ENCODE peak calls at places on chromosomes 5 and 9, in six cellular contexts. One of them, this sample, is unnamed.

GRCh38 chr5:103223031-103223955 is 35.3 kb upstream of the MACIR start:
- DNase-seq in skeletal muscle cell: no peak
- DNase-seq in T47D: no peak
- DNase-seq in mucosa of descending colon: no peak
- DNase-seq in CD8-positive, alpha-beta T cell: no peak
- DNase-seq in left lung: peak
- DNase-seq in this sample: peak

GRCh38 chr5:21919417-21920022 is 933.6 kb downstream of the CDH12 start:
- DNase-seq in skeletal muscle cell: peak
- DNase-seq in T47D: peak
- DNase-seq in mucosa of descending colon: no peak
- DNase-seq in CD8-positive, alpha-beta T cell: no peak
- DNase-seq in left lung: no peak
- DNase-seq in this sample: no peak

GRCh38 chr5:98458004-98458403 is 315.5 kb upstream of the RGMB start:
- DNase-seq in skeletal muscle cell: peak
- DNase-seq in T47D: no peak
- DNase-seq in mucosa of descending colon: no peak
- DNase-seq in CD8-positive, alpha-beta T cell: no peak
- DNase-seq in left lung: no peak
- DNase-seq in this sample: no peak

GRCh38 chr9:137960496-137960895 is 82.9 kb downstream of the CACNA1B start:
- DNase-seq in skeletal muscle cell: no peak
- DNase-seq in T47D: peak
- DNase-seq in mucosa of descending colon: no peak
- DNase-seq in CD8-positive, alpha-beta T cell: no peak
- DNase-seq in left lung: no peak
- DNase-seq in this sample: no peak

GRCh38 chr5:56515011-56515410 is 281.9 kb upstream of the ANKRD55 start:
- DNase-seq in skeletal muscle cell: no peak
- DNase-seq in T47D: no peak
- DNase-seq in mucosa of descending colon: no peak
- DNase-seq in CD8-positive, alpha-beta T cell: no peak
- DNase-seq in left lung: no peak
- DNase-seq in this sample: no peak

GRCh38 chr9:129241725-129242124 is 63.7 kb upstream of the IER5L start:
- DNase-seq in skeletal muscle cell: no peak
- DNase-seq in T47D: no peak
- DNase-seq in mucosa of descending colon: peak
- DNase-seq in CD8-positive, alpha-beta T cell: no peak
- DNase-seq in left lung: no peak
- DNase-seq in this sample: peak

GRCh38 chr9:351916-352315 is 137.3 kb downstream of the DOCK8 start:
- DNase-seq in skeletal muscle cell: no peak
- DNase-seq in T47D: no peak
- DNase-seq in mucosa of descending colon: no peak
- DNase-seq in CD8-positive, alpha-beta T cell: no peak
- DNase-seq in left lung: no peak
- DNase-seq in this sample: no peak

GRCh38 chr5:131328536-131329186 is 64.8 kb downstream of the CDC42SE2 start:
- DNase-seq in skeletal muscle cell: peak
- DNase-seq in T47D: peak
- DNase-seq in mucosa of descending colon: no peak
- DNase-seq in CD8-positive, alpha-beta T cell: no peak
- DNase-seq in left lung: no peak
- DNase-seq in this sample: no peak

GRCh38 chr9:88980732-88981336 is 10.4 kb upstream of the S1PR3 start:
- DNase-seq in skeletal muscle cell: no peak
- DNase-seq in T47D: no peak
- DNase-seq in mucosa of descending colon: no peak
- DNase-seq in CD8-positive, alpha-beta T cell: no peak
- DNase-seq in left lung: no peak
- DNase-seq in this sample: no peak

GRCh38 chr9:137276757-137277328 is 683 bp upstream of the TOR4A start:
- DNase-seq in skeletal muscle cell: no peak
- DNase-seq in T47D: no peak
- DNase-seq in mucosa of descending colon: peak
- DNase-seq in CD8-positive, alpha-beta T cell: no peak
- DNase-seq in left lung: peak
- DNase-seq in this sample: peak

GRCh38 chr9:77707696-77708095 is 59.6 kb upstream of the GNA14 start:
- DNase-seq in skeletal muscle cell: peak
- DNase-seq in T47D: peak
- DNase-seq in mucosa of descending colon: no peak
- DNase-seq in CD8-positive, alpha-beta T cell: no peak
- DNase-seq in left lung: no peak
- DNase-seq in this sample: no peak

GRCh38 chr5:23721336-23721735 is 213.9 kb downstream of the PRDM9 start:
- DNase-seq in skeletal muscle cell: no peak
- DNase-seq in T47D: no peak
- DNase-seq in mucosa of descending colon: no peak
- DNase-seq in CD8-positive, alpha-beta T cell: no peak
- DNase-seq in left lung: no peak
- DNase-seq in this sample: no peak

GRCh38 chr9:128115187-128116103 is 12.1 kb downstream of the PTGES2 start:
- DNase-seq in skeletal muscle cell: no peak
- DNase-seq in T47D: no peak
- DNase-seq in mucosa of descending colon: peak
- DNase-seq in CD8-positive, alpha-beta T cell: no peak
- DNase-seq in left lung: peak
- DNase-seq in this sample: peak

GRCh38 chr5:158874814-158875213 is 224.9 kb downstream of the EBF1 start:
- DNase-seq in skeletal muscle cell: no peak
- DNase-seq in T47D: no peak
- DNase-seq in mucosa of descending colon: no peak
- DNase-seq in CD8-positive, alpha-beta T cell: no peak
- DNase-seq in left lung: no peak
- DNase-seq in this sample: no peak

GRCh38 chr5:158929579-158930233 is 170.0 kb downstream of the EBF1 start:
- DNase-seq in skeletal muscle cell: no peak
- DNase-seq in T47D: no peak
- DNase-seq in mucosa of descending colon: no peak
- DNase-seq in CD8-positive, alpha-beta T cell: no peak
- DNase-seq in left lung: no peak
- DNase-seq in this sample: no peak

GRCh38 chr9:133731876-133732321 is 6.3 kb downstream of the SARDH start:
- DNase-seq in skeletal muscle cell: no peak
- DNase-seq in T47D: peak
- DNase-seq in mucosa of descending colon: no peak
- DNase-seq in CD8-positive, alpha-beta T cell: no peak
- DNase-seq in left lung: no peak
- DNase-seq in this sample: peak

GRCh38 chr9:112174223-112174964 is 703 bp downstream of the SUSD1 start:
- DNase-seq in skeletal muscle cell: no peak
- DNase-seq in T47D: peak
- DNase-seq in mucosa of descending colon: peak
- DNase-seq in CD8-positive, alpha-beta T cell: peak
- DNase-seq in left lung: peak
- DNase-seq in this sample: peak

GRCh38 chr9:1005043-1005667 is 28.7 kb downstream of the DMRT3 start:
- DNase-seq in skeletal muscle cell: no peak
- DNase-seq in T47D: peak
- DNase-seq in mucosa of descending colon: no peak
- DNase-seq in CD8-positive, alpha-beta T cell: no peak
- DNase-seq in left lung: no peak
- DNase-seq in this sample: no peak

GRCh38 chr5:139689631-139690384 is 41.7 kb downstream of the CXXC5 start:
- DNase-seq in skeletal muscle cell: no peak
- DNase-seq in T47D: peak
- DNase-seq in mucosa of descending colon: no peak
- DNase-seq in CD8-positive, alpha-beta T cell: no peak
- DNase-seq in left lung: no peak
- DNase-seq in this sample: no peak

GRCh38 chr5:134427540-134428041 is 15.9 kb upstream of the CDKN2AIPNL start:
- DNase-seq in skeletal muscle cell: no peak
- DNase-seq in T47D: no peak
- DNase-seq in mucosa of descending colon: no peak
- DNase-seq in CD8-positive, alpha-beta T cell: no peak
- DNase-seq in left lung: no peak
- DNase-seq in this sample: no peak

GRCh38 chr9:81832571-81833285 is 95.5 kb upstream of the SPATA31D4 start:
- DNase-seq in skeletal muscle cell: no peak
- DNase-seq in T47D: no peak
- DNase-seq in mucosa of descending colon: no peak
- DNase-seq in CD8-positive, alpha-beta T cell: no peak
- DNase-seq in left lung: no peak
- DNase-seq in this sample: no peak

GRCh38 chr9:114110180-114110579 is 11.1 kb upstream of the KIF12 start:
- DNase-seq in skeletal muscle cell: peak
- DNase-seq in T47D: no peak
- DNase-seq in mucosa of descending colon: no peak
- DNase-seq in CD8-positive, alpha-beta T cell: no peak
- DNase-seq in left lung: no peak
- DNase-seq in this sample: no peak

GRCh38 chr9:127174386-127175318 is 52.2 kb upstream of the ANGPTL2 start:
- DNase-seq in skeletal muscle cell: no peak
- DNase-seq in T47D: no peak
- DNase-seq in mucosa of descending colon: no peak
- DNase-seq in CD8-positive, alpha-beta T cell: no peak
- DNase-seq in left lung: no peak
- DNase-seq in this sample: peak

GRCh38 chr5:36390640-36391039 is 88.9 kb upstream of the RANBP3L start:
- DNase-seq in skeletal muscle cell: no peak
- DNase-seq in T47D: no peak
- DNase-seq in mucosa of descending colon: no peak
- DNase-seq in CD8-positive, alpha-beta T cell: no peak
- DNase-seq in left lung: no peak
- DNase-seq in this sample: no peak

GRCh38 chr9:34377402-34377741 is 674 bp upstream of the MYORG start:
- DNase-seq in skeletal muscle cell: no peak
- DNase-seq in T47D: no peak
- DNase-seq in mucosa of descending colon: peak
- DNase-seq in CD8-positive, alpha-beta T cell: no peak
- DNase-seq in left lung: peak
- DNase-seq in this sample: peak

GRCh38 chr5:93997562-93997961 is 256.2 kb upstream of the POU5F2 start:
- DNase-seq in skeletal muscle cell: no peak
- DNase-seq in T47D: no peak
- DNase-seq in mucosa of descending colon: no peak
- DNase-seq in CD8-positive, alpha-beta T cell: no peak
- DNase-seq in left lung: no peak
- DNase-seq in this sample: no peak

GRCh38 chr5:94691947-94692346 is 73.5 kb downstream of the SLF1 start:
- DNase-seq in skeletal muscle cell: peak
- DNase-seq in T47D: no peak
- DNase-seq in mucosa of descending colon: no peak
- DNase-seq in CD8-positive, alpha-beta T cell: no peak
- DNase-seq in left lung: no peak
- DNase-seq in this sample: no peak